ENCODE peak calls at places on chromosome 1, in ten cellular contexts. K is keratinocyte, D is astrocyte of the spinal cord, U is IMR-90, M is heart left ventricle, X is uterus, N is ascending aorta, T is coronary artery, A is fibroblast of villous mesenchyme, S is tibial artery. G is an unnamed sample.

GRCh38 chr1:77273891-77274290 is 7.9 kb upstream of the AK5 start:
- DNase-seq in K (no peak), D (no peak), U (peak), M (no peak), X (no peak), N (no peak), T (no peak), A (peak), S (no peak), G (no peak)

GRCh38 chr1:117662667-117663066 is 56.8 kb downstream of the TENT5C start:
- DNase-seq in K (no peak), D (no peak), U (no peak), M (no peak), X (no peak), N (no peak), T (no peak), A (no peak), S (no peak), G (no peak)

GRCh38 chr1:96521994-96522760 is 199.4 kb upstream of the PTBP2 start:
- DNase-seq in K (no peak), D (peak), U (peak), M (no peak), X (no peak), N (no peak), T (no peak), A (peak), S (no peak), G (no peak)

GRCh38 chr1:150168960-150169565 is 19.3 kb downstream of the PLEKHO1 start:
- DNase-seq in K (no peak), D (peak), U (peak), M (peak), X (peak), N (peak), T (no peak), A (peak), S (peak), G (peak)

GRCh38 chr1:165842363-165843129 is 15.1 kb downstream of the UCK2 start:
- DNase-seq in K (no peak), D (peak), U (peak), M (no peak), X (no peak), N (no peak), T (no peak), A (no peak), S (no peak), G (no peak)

GRCh38 chr1:44436401-44437394 is 31.6 kb downstream of the RNF220 start:
- DNase-seq in K (no peak), D (no peak), U (no peak), M (no peak), X (no peak), N (no peak), T (no peak), A (no peak), S (no peak), G (no peak)

GRCh38 chr1:23470282-23471070 is 13.5 kb downstream of the ASAP3 start:
- DNase-seq in K (no peak), D (peak), U (peak), M (peak), X (peak), N (peak), T (peak), A (peak), S (peak), G (peak)

GRCh38 chr1:77288275-77288674 is 6.5 kb downstream of the AK5 start:
- DNase-seq in K (no peak), D (no peak), U (peak), M (no peak), X (no peak), N (no peak), T (no peak), A (peak), S (no peak), G (no peak)

GRCh38 chr1:230986976-230987375 is 8.1 kb downstream of the ARV1 start:
- DNase-seq in K (no peak), D (peak), U (peak), M (no peak), X (no peak), N (no peak), T (no peak), A (peak), S (no peak), G (no peak)

GRCh38 chr1:210250998-210251679 is 18.5 kb downstream of the SERTAD4 start:
- DNase-seq in K (peak), D (peak), U (no peak), M (peak), X (peak), N (peak), T (no peak), A (peak), S (peak), G (peak)

GRCh38 chr1:11384170-11384554 is 94.8 kb upstream of the DISP3 start:
- DNase-seq in K (no peak), D (no peak), U (peak), M (no peak), X (no peak), N (no peak), T (no peak), A (peak), S (no peak), G (no peak)

GRCh38 chr1:207304710-207305151 is 16.7 kb upstream of the CD55 start:
- DNase-seq in K (no peak), D (peak), U (peak), M (no peak), X (no peak), N (no peak), T (no peak), A (peak), S (no peak), G (no peak)

GRCh38 chr1:244414543-244414942 is 37.2 kb downstream of the ADSS2 start:
- DNase-seq in K (no peak), D (peak), U (peak), M (no peak), X (no peak), N (no peak), T (no peak), A (peak), S (no peak), G (no peak)

GRCh38 chr1:212562771-212563170 is 45.8 kb upstream of the ATF3 start:
- DNase-seq in K (no peak), D (no peak), U (no peak), M (no peak), X (no peak), N (no peak), T (no peak), A (no peak), S (no peak), G (no peak)

GRCh38 chr1:32398401-32398800 is 4.2 kb upstream of the BSDC1 start:
- DNase-seq in K (no peak), D (peak), U (peak), M (no peak), X (no peak), N (no peak), T (no peak), A (peak), S (no peak), G (no peak)

GRCh38 chr1:5564578-5565257 is 427.5 kb downstream of the NPHP4 start:
- DNase-seq in K (no peak), D (no peak), U (no peak), M (no peak), X (no peak), N (no peak), T (peak), A (no peak), S (peak), G (no peak)

GRCh38 chr1:5566924-5567323 is 425.3 kb downstream of the NPHP4 start:
- DNase-seq in K (no peak), D (no peak), U (no peak), M (no peak), X (no peak), N (no peak), T (peak), A (no peak), S (no peak), G (no peak)

GRCh38 chr1:5565281-5565680 is 426.9 kb downstream of the NPHP4 start:
- DNase-seq in K (no peak), D (no peak), U (no peak), M (no peak), X (no peak), N (no peak), T (peak), A (no peak), S (no peak), G (no peak)

GRCh38 chr1:5563861-5564577 is 428.2 kb downstream of the NPHP4 start:
- DNase-seq in K (no peak), D (no peak), U (no peak), M (no peak), X (no peak), N (no peak), T (no peak), A (no peak), S (peak), G (no peak)

DNA sequence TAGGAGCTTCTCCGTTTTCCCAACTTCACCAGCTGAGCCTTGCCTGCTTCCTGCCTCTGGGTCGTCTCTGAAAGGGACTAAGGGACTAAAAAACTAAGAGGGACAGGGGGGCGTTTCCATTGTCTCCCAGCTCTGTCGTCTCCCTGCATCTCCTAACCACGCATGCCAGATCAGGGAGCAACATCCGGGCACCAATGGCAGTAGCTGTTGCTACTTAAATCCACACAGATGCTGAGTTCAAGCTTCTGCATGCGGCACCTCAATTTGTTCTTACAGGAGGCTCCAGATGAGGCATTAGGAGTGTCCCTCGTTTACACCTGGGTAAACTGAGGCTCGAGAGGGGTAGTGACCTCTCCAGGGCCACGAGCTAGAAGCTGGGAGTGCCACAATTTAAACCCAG is 426.5 kb downstream of the NPHP4 start:
- DNase-seq in K (no peak), D (no peak), U (no peak), M (no peak), X (no peak), N (no peak), T (peak), A (no peak), S (peak), G (no peak)
- H3K4me3 ChIP-seq in K (no peak), D (no peak), U (no peak), M (no peak), X (no peak), N (no peak), T (no peak), A (no peak), S (no peak), G (no peak)

DNA sequence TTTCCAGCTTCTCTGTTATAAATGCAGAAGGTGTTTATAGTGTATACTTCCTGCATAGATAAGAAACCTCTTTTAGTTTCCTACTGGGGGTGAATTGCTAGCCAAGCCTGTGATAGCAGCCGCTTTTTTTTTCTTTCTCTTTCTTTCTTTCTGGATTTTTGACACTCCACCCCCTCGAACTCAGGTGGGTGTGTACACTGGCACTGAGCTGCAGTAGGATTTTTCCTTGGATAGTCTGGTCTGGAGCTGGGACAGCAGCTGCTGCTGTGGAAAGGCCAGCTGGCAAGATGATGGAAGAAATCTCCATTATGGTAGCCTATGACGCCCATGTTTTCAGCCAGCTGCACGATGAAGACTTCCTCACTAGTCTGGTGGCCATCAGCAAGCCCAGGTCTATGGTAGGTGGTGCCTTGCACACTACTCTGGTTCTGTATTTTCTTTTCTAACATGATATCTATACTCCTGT is 122.5 kb upstream of the CACYBP start:
- DNase-seq in K (no peak), D (no peak), U (no peak), M (peak), X (no peak), N (no peak), T (no peak), A (no peak), S (no peak), G (no peak)
- H3K4me3 ChIP-seq in K (no peak), D (no peak), U (no peak), M (no peak), X (no peak), N (no peak), T (no peak), A (no peak), S (no peak), G (no peak)

GRCh38 chr1:5895446-5896406 is 96.5 kb downstream of the NPHP4 start:
- DNase-seq in K (no peak), D (no peak), U (no peak), M (no peak), X (no peak), N (no peak), T (no peak), A (no peak), S (no peak), G (no peak)

GRCh38 chr1:5892370-5892769 is 99.9 kb downstream of the NPHP4 start:
- DNase-seq in K (no peak), D (no peak), U (no peak), M (no peak), X (no peak), N (no peak), T (no peak), A (no peak), S (no peak), G (no peak)

GRCh38 chr1:5897281-5897680 is 94.9 kb downstream of the NPHP4 start:
- DNase-seq in K (no peak), D (no peak), U (no peak), M (no peak), X (no peak), N (no peak), T (no peak), A (no peak), S (no peak), G (no peak)

GRCh38 chr1:5898266-5898665 is 94.0 kb downstream of the NPHP4 start:
- DNase-seq in K (no peak), D (no peak), U (no peak), M (no peak), X (no peak), N (no peak), T (no peak), A (no peak), S (no peak), G (no peak)

GRCh38 chr1:5896706-5897105 is 95.5 kb downstream of the NPHP4 start:
- DNase-seq in K (no peak), D (no peak), U (no peak), M (no peak), X (no peak), N (no peak), T (no peak), A (no peak), S (no peak), G (no peak)
- H3K4me3 ChIP-seq in K (no peak), D (no peak), U (no peak), M (no peak), X (no peak), N (no peak), T (no peak), A (no peak), S (no peak), G (no peak)

GRCh38 chr1:112359961-112360767 is 35.9 kb upstream of the CTTNBP2NL start:
- DNase-seq in K (no peak), D (peak), U (peak), M (peak), X (peak), N (peak), T (peak), A (peak), S (peak), G (peak)
- H3K4me3 ChIP-seq in K (no peak), D (no peak), U (no peak), M (peak), X (peak), N (no peak), T (peak), A (peak), S (peak), G (no peak)

GRCh38 chr1:119713039-119713537 is 1.4 kb downstream of the PHGDH start:
- DNase-seq in K (no peak), D (peak), U (peak), M (no peak), X (no peak), N (no peak), T (peak), A (peak), S (no peak), G (no peak)

GRCh38 chr1:119715542-119715941 is 3.8 kb downstream of the PHGDH start:
- DNase-seq in K (no peak), D (no peak), U (peak), M (no peak), X (no peak), N (no peak), T (peak), A (no peak), S (no peak), G (no peak)

GRCh38 chr1:119714583-119714982 is 2.8 kb downstream of the PHGDH start:
- DNase-seq in K (no peak), D (no peak), U (no peak), M (no peak), X (no peak), N (no peak), T (peak), A (peak), S (peak), G (no peak)

GRCh38 chr1:119712342-119713038 is 756 bp downstream of the PHGDH start:
- DNase-seq in K (no peak), D (peak), U (peak), M (peak), X (peak), N (peak), T (peak), A (peak), S (peak), G (peak)

DNA sequence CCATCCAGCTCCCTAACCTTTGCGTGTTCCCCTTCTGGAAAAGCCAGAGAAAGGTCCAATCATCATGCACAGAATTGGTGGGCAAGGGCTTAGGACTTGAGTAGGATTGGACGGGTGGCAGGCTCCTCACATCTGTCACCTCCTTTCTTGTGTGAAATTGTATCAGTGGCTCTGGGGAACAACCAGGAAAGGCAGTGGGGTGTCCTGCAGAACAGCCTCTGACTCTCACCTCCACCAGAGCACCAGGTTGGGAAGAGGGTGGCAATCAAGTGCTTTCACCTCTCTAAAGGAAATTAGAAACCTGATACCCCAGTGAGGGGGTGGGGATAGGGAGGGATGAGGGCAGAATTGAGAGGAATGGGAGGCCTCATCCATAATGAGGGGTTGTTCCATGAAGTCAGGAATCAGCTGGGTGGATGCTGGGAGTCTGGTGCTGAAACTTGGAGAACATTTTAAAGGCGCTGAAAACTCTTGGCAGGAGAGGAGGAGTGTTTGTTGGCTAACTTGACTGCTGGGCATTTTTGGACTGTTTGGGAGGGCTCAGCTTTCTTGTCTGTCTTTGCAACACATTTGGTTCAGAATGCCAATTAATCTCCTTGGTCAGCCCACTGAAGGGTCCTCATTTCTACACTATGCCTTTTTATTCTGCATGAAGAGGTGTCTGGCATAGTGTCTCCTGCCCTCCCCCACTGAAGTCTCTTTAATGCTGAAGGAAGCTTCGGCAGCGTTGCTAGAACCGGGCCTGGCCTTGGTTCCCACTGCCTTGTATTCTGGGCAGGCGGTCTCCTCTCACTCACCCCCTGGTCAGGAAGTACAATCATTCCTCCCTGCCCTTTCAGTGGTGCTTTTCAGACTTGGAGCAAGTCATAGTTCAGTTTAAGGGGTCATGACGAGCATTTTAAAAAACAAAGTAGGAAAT is 2.1 kb downstream of the PHGDH start:
- DNase-seq in K (no peak), D (peak), U (peak), M (no peak), X (no peak), N (no peak), T (peak), A (no peak), S (no peak), G (no peak)
- H3K4me3 ChIP-seq in K (peak), D (peak), U (peak), M (peak), X (no peak), N (peak), T (peak), A (peak), S (peak), G (no peak)

DNA sequence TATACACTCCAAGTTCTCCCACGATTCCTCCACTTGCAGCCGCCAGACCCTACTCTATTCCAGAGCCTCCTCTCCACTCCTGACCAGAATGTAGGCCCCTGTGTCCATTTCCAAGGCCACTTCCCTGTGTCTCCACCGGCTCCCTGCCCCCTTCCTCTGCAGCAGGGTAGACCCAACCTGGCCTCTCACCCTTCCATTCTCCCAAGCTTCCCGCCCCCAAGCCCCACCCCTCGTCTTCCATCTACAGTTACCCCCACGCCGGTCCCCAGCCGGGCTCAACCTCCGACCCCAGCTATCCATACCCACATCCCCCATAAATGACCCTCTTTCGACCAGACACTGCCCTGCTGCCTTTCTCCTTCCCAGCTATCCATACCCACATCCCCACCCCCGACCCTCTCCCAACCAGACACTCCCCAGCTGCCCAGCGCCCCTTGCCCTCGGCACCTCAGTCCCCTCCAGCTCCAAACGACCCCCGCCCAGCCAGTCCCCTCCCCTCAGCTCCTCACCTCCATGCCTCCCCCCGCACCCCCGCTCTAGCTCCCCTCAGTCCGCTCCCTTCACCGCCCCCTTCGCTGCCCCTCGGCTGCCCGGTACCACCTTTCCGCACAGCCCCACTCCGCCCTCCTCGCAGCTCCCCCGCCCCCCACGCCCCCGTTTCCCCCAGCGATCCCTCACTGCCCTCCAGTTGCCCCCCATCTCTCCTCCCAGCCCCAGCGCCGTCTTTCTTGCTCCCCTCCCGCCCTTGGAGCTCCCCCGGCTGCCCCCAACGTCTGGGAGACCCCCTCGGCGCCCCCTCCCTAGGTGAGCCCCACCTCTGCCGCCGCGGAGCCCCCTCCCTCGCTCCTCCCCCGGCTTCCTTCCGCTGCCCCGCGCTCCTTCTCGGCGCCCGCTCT is 670 bp downstream of the RAB3B start:
- DNase-seq in K (no peak), D (no peak), U (no peak), M (no peak), X (no peak), N (no peak), T (no peak), A (no peak), S (no peak), G (no peak)
- H3K4me3 ChIP-seq in K (peak), D (peak), U (peak), M (peak), X (no peak), N (peak), T (peak), A (peak), S (peak), G (peak)

GRCh38 chr1:228236744-228237143 is 28.9 kb downstream of the OBSCN start:
- DNase-seq in K (no peak), D (no peak), U (peak), M (no peak), X (no peak), N (no peak), T (no peak), A (peak), S (no peak), G (no peak)

GRCh38 chr1:228238007-228238406 is 30.2 kb downstream of the OBSCN start:
- DNase-seq in K (no peak), D (no peak), U (no peak), M (no peak), X (no peak), N (no peak), T (no peak), A (no peak), S (no peak), G (no peak)

GRCh38 chr1:228241259-228241658 is 33.4 kb downstream of the OBSCN start:
- DNase-seq in K (no peak), D (no peak), U (no peak), M (no peak), X (no peak), N (no peak), T (no peak), A (no peak), S (no peak), G (no peak)

GRCh38 chr1:228240411-228241240 is 32.8 kb downstream of the OBSCN start:
- DNase-seq in K (no peak), D (no peak), U (no peak), M (no peak), X (no peak), N (no peak), T (no peak), A (no peak), S (no peak), G (no peak)

GRCh38 chr1:228238461-228238860 is 30.6 kb downstream of the OBSCN start:
- DNase-seq in K (no peak), D (no peak), U (no peak), M (no peak), X (no peak), N (no peak), T (no peak), A (no peak), S (no peak), G (no peak)
- H3K4me3 ChIP-seq in K (no peak), D (no peak), U (no peak), M (no peak), X (no peak), N (no peak), T (no peak), A (no peak), S (no peak), G (no peak)